ENCODE peak calls at places on chromosomes 3 and 15, in eight cellular contexts. N, Z, X, Q, H, L, G and O are unnamed samples.

GRCh38 chr15:29857196-29857595 is 34.9 kb upstream of the TJP1 start:
- DNase-seq in N (no peak), Z (no peak), X (no peak), Q (no peak), H (no peak), L (no peak), G (no peak), O (no peak)

GRCh38 chr15:43776101-43776717 is 557 bp downstream of the ELL3 start:
- DNase-seq in N (peak), Z (no peak), X (no peak), Q (peak), H (no peak), L (no peak), G (no peak), O (no peak)

GRCh38 chr3:129504471-129505100 is 23.9 kb upstream of the RHO start:
- DNase-seq in N (no peak), Z (no peak), X (no peak), Q (no peak), H (no peak), L (no peak), G (no peak), O (no peak)

GRCh38 chr3:189563841-189564563 is 67.2 kb upstream of the TP63 start:
- DNase-seq in N (peak), Z (no peak), X (no peak), Q (peak), H (peak), L (peak), G (no peak), O (no peak)

GRCh38 chr3:149532463-149533180 is 58.1 kb downstream of the TM4SF4 start:
- DNase-seq in N (no peak), Z (no peak), X (no peak), Q (no peak), H (no peak), L (no peak), G (no peak), O (no peak)

GRCh38 chr3:129449279-129450115 is 9.5 kb downstream of the IFT122 start:
- DNase-seq in N (no peak), Z (no peak), X (no peak), Q (no peak), H (no peak), L (no peak), G (no peak), O (no peak)

GRCh38 chr3:177035678-177036077 is 161.6 kb downstream of the TBL1XR1 start:
- DNase-seq in N (no peak), Z (peak), X (peak), Q (no peak), H (no peak), L (no peak), G (no peak), O (no peak)

GRCh38 chr3:65126527-65127440 is 439.0 kb upstream of the ADAMTS9 start:
- DNase-seq in N (no peak), Z (no peak), X (no peak), Q (no peak), H (no peak), L (no peak), G (no peak), O (no peak)

GRCh38 chr3:46495901-46496456 is 1.8 kb upstream of the RTP3 start:
- DNase-seq in N (no peak), Z (no peak), X (no peak), Q (no peak), H (peak), L (peak), G (no peak), O (no peak)